ENCODE peak calls at places on chromosome 13, in nine cellular contexts. E is dorsolateral prefrontal cortex, A is astrocyte, V is upper lobe of left lung, Y is neural progenitor cell, W is foreskin keratinocyte, Z is heart left ventricle, P is colonic mucosa, F is A673. N is an unnamed sample.

GRCh38 chr13:20141238-20142018 is 19.4 kb downstream of the GJA3 start:
- DNase-seq in A (no peak), E (no peak), P (no peak), F (peak; percentile 41), Y (no peak), W (no peak), Z (peak; percentile 74), V (no peak), N (no peak)

GRCh38 chr13:20191311-20191901 is 1.3 kb downstream of the GJB2 start:
- DNase-seq in V (no peak), P (peak; percentile 86), E (no peak), A (no peak), Y (no peak), W (peak; percentile 34), Z (no peak), F (no peak), N (no peak)

GRCh38 chr13:99657848-99658265 is 156.6 kb downstream of the TM9SF2 start:
- DNase-seq in E (no peak), P (peak; percentile 18), V (peak; percentile 37), F (peak; percentile 73), A (peak; percentile 31), Y (peak; percentile 79), Z (no peak), W (no peak), N (no peak)

GRCh38 chr13:73273737-73274136 is 214.9 kb downstream of the KLF5 start:
- DNase-seq in W (peak; percentile 88), F (peak; percentile 62), V (no peak), A (peak; percentile 95), Y (no peak), P (no peak), Z (no peak), E (no peak), N (peak; percentile 78)

GRCh38 chr13:112424098-112424497 is 47.9 kb downstream of the SPACA7 start:
- DNase-seq in W (no peak), A (no peak), E (no peak), Z (no peak), F (no peak), P (no peak), Y (no peak), V (no peak), N (no peak)

GRCh38 chr13:19596960-19597361 is 35.6 kb upstream of the TPTE2 start:
- DNase-seq in E (no peak), Y (no peak), F (no peak), Z (no peak), A (peak; percentile 30), W (no peak), V (no peak), P (no peak), N (no peak)

GRCh38 chr13:91930687-91931086 is 532.3 kb downstream of the GPC5 start:
- DNase-seq in Z (no peak), F (no peak), P (no peak), V (no peak), W (no peak), Y (no peak), E (no peak), A (no peak), N (no peak)

GRCh38 chr13:33251131-33251629 is 34.4 kb downstream of the STARD13 start:
- DNase-seq in P (no peak), Y (no peak), F (peak; percentile 79), V (no peak), W (peak; percentile 91), E (no peak), A (peak; percentile 99), Z (no peak), N (peak; percentile 97)

GRCh38 chr13:110663044-110663443 is 42.9 kb downstream of the CARS2 start:
- DNase-seq in Y (no peak), F (no peak), V (no peak), Z (no peak), E (no peak), P (no peak), W (no peak), A (no peak), N (no peak)

GRCh38 chr13:48579167-48579918 is 46.5 kb upstream of the RCBTB2 start:
- DNase-seq in P (peak; percentile 58), V (no peak), W (peak; percentile 61), Y (no peak), F (no peak), E (no peak), A (no peak), Z (no peak), N (no peak)

GRCh38 chr13:22938576-22938975 is 242.2 kb upstream of the SGCG start:
- DNase-seq in A (no peak), Z (no peak), Y (no peak), W (no peak), V (no peak), P (no peak), F (no peak), E (no peak), N (no peak)

GRCh38 chr13:97226013-97226412 is 3.9 kb downstream of the MBNL2 start:
- DNase-seq in P (no peak), E (no peak), Z (no peak), A (no peak), V (no peak), Y (no peak), W (no peak), F (no peak), N (no peak)

GRCh38 chr13:109787135-109787954 is 962 bp upstream of the IRS2 start:
- DNase-seq in A (no peak), Y (peak; percentile 84), E (peak; percentile 69), Z (no peak), F (peak; percentile 78), P (peak; percentile 45), W (no peak), V (no peak), N (no peak)

GRCh38 chr13:19650742-19651141 is 17.3 kb downstream of the MPHOSPH8 start:
- DNase-seq in E (no peak), W (no peak), F (no peak), P (no peak), A (no peak), Y (no peak), V (no peak), Z (no peak), N (no peak)

GRCh38 chr13:109568273-109568900 is 218.0 kb downstream of the IRS2 start:
- DNase-seq in F (no peak), E (no peak), V (no peak), P (no peak), Y (no peak), A (no peak), W (no peak), Z (no peak), N (no peak)

GRCh38 chr13:106348032-106348431 is 187.4 kb downstream of the EFNB2 start:
- DNase-seq in E (no peak), Y (peak; percentile 33), A (peak; percentile 71), V (no peak), Z (no peak), P (no peak), W (peak; percentile 96), F (no peak), N (no peak)

GRCh38 chr13:20006206-20006605 is 47.7 kb downstream of the ZMYM2 start:
- DNase-seq in F (no peak), Y (no peak), E (no peak), V (no peak), Z (no peak), W (no peak), P (no peak), A (peak; percentile 50), N (peak; percentile 16)

GRCh38 chr13:77492982-77493381 is 42.5 kb upstream of the SCEL start:
- DNase-seq in P (no peak), A (peak; percentile 28), Y (no peak), Z (no peak), V (no peak), W (peak; percentile 39), E (no peak), F (peak; percentile 89), N (no peak)

GRCh38 chr13:43786766-43787517 is at the start of gene ENOX1:
- DNase-seq in E (peak; percentile 90), F (peak; percentile 91), W (peak; percentile 70), A (peak; percentile 51), Z (peak; percentile 87), V (peak; percentile 23), Y (peak; percentile 88), P (peak; percentile 22), N (peak; percentile 49)

GRCh38 chr13:58955546-58956385 is 1208.0 kb downstream of the DIAPH3 start:
- DNase-seq in A (no peak), W (no peak), P (no peak), F (no peak), Y (no peak), V (no peak), Z (no peak), E (no peak), N (no peak)
- H3K27ac ChIP-seq in A (no peak overlapping the region), W (no peak overlapping the region), P (no peak overlapping the region), F (no peak overlapping the region), Y (no peak overlapping the region), V (no peak overlapping the region), Z (no peak overlapping the region), E (no peak overlapping the region), N (no peak overlapping the region)

GRCh38 chr13:68944272-68944671 is 1163.4 kb upstream of the ATXN8OS start:
- DNase-seq in A (no peak), W (no peak), P (no peak), Z (no peak), V (no peak), F (no peak), E (no peak), Y (no peak), N (no peak)

GRCh38 chr13:68938639-68939038 is 1169.0 kb upstream of the ATXN8OS start:
- DNase-seq in P (no peak), Y (no peak), W (no peak), E (no peak), Z (no peak), F (no peak), V (no peak), A (no peak), N (no peak)

GRCh38 chr13:68940049-68940448 is 1167.6 kb upstream of the ATXN8OS start:
- DNase-seq in V (no peak), A (no peak), E (no peak), Z (no peak), W (no peak), F (no peak), P (no peak), Y (peak; percentile 51), N (no peak)
- TF ChIP-seq CTCF in V (no peak), A (no peak), E (no peak), Z (no peak), W (no peak), F (no peak), P (no peak), Y (no peak), N (no peak)

GRCh38 chr13:41548031-41548430 is 90.7 kb downstream of the RGCC start:
- DNase-seq in W (no peak), F (no peak), P (peak; percentile 13), Z (no peak), Y (no peak), E (no peak), A (no peak), V (no peak), N (no peak)
- H3K27ac ChIP-seq in W (no peak overlapping the region), F (no peak overlapping the region), P (no peak overlapping the region), Z (peak overlapping the region; percentile 82), Y (no peak overlapping the region), E (peak overlapping the region; percentile 99), A (no peak overlapping the region), V (peak overlapping the region; percentile 50), N (no peak overlapping the region)

GRCh38 chr13:70473912-70474311 is 365.7 kb upstream of the KLHL1 start:
- DNase-seq in W (no peak), A (no peak), P (no peak), Z (no peak), V (no peak), F (peak; percentile 1), Y (no peak), E (no peak), N (no peak)
- TF ChIP-seq CTCF in W (no peak), A (no peak), P (no peak), Z (no peak), V (no peak), F (no peak), Y (no peak), E (no peak), N (no peak)

N was measured in AG04450.